ENCODE peak calls at places on chromosomes 5 and 9, in seven cellular contexts. D, Z, E, F, A, T and C are unnamed samples.

GRCh38 chr5:97182571-97183099 is 412 bp downstream of the RIOK2 start:
- DNase-seq in E (no peak), A (peak; percentile 64), D (no peak), F (peak; percentile 14), T (no peak), Z (peak; percentile 59), C (no peak)

GRCh38 chr5:139808481-139809330 is 13.1 kb downstream of the PSD2 start:
- DNase-seq in Z (peak; percentile 26), D (no peak), A (peak; percentile 50), F (peak; percentile 57), E (peak; percentile 75), T (peak; percentile 33), C (no peak)

GRCh38 chr5:16051246-16051645 is 128.3 kb downstream of the MARCHF11 start:
- DNase-seq in E (no peak), F (no peak), Z (peak; percentile 74), D (no peak), T (no peak), A (peak; percentile 24), C (no peak)

GRCh38 chr9:120640380-120640779 is 60.4 kb upstream of the CDK5RAP2 start:
- DNase-seq in Z (no peak), A (no peak), E (no peak), F (no peak), D (no peak), T (no peak), C (no peak)

GRCh38 chr5:141889282-141889871 is 11.2 kb upstream of the PCDH1 start:
- DNase-seq in Z (no peak), D (no peak), A (peak; percentile 54), F (no peak), T (no peak), E (no peak), C (no peak)

GRCh38 chr5:133367413-133367812 is 244.9 kb downstream of the FSTL4 start:
- DNase-seq in A (no peak), D (no peak), F (no peak), E (no peak), T (no peak), Z (no peak), C (no peak)

GRCh38 chr5:121105921-121106320 is 641.8 kb downstream of the PRR16 start:
- DNase-seq in T (no peak), Z (no peak), F (no peak), E (no peak), A (no peak), D (no peak), C (no peak)

GRCh38 chr5:120463991-120464626 is at the start of gene PRR16:
- DNase-seq in Z (peak; percentile 81), E (peak; percentile 69), F (peak; percentile 46), D (no peak), T (peak; percentile 51), A (peak; percentile 81), C (no peak)

GRCh38 chr9:14271078-14271673 is 42.8 kb downstream of the NFIB start:
- DNase-seq in A (no peak), E (no peak), D (no peak), Z (peak; percentile 55), T (peak; percentile 62), F (no peak), C (no peak)

GRCh38 chr9:33517373-33517772 is 6.7 kb upstream of the ANKRD18B start:
- DNase-seq in D (no peak), A (peak; percentile 77), E (peak; percentile 11), Z (peak; percentile 68), T (no peak), F (no peak), C (no peak)

GRCh38 chr5:61002616-61003015 is 57.6 kb downstream of the NDUFAF2 start:
- DNase-seq in F (no peak), A (no peak), Z (no peak), D (no peak), E (no peak), T (no peak), C (no peak)

GRCh38 chr5:18000744-18001143 is 366.5 kb downstream of the TAF11L14 start:
- DNase-seq in T (no peak), E (no peak), D (no peak), Z (no peak), F (no peak), A (no peak), C (no peak)

GRCh38 chr9:123933801-123934200 is 3.9 kb upstream of the DENND1A start:
- DNase-seq in F (no peak), D (no peak), A (no peak), E (no peak), Z (peak; percentile 13), T (no peak), C (no peak)

GRCh38 chr5:166428264-166428663 is 1863.2 kb upstream of the WWC1 start:
- DNase-seq in T (no peak), E (peak; percentile 8), D (no peak), Z (no peak), F (no peak), A (no peak), C (no peak)

GRCh38 chr5:137580030-137580429 is 80.9 kb upstream of the SPOCK1 start:
- DNase-seq in E (no peak), F (no peak), T (no peak), A (peak; percentile 13), Z (no peak), D (no peak), C (no peak)

GRCh38 chr9:85610074-85610855 is 131.5 kb downstream of the AGTPBP1 start:
- DNase-seq in D (no peak), F (peak; percentile 78), E (peak; percentile 46), A (peak; percentile 80), T (no peak), Z (peak; percentile 76), C (peak; percentile 35)

GRCh38 chr9:87382902-87383301 is 114.8 kb upstream of the DAPK1 start:
- DNase-seq in Z (peak; percentile 55), F (no peak), T (no peak), D (no peak), E (no peak), A (peak; percentile 3), C (no peak)

GRCh38 chr5:93572773-93573626 is 8.0 kb downstream of the NR2F1-AS1 start:
- DNase-seq in E (peak; percentile 79), F (no peak), T (no peak), Z (no peak), D (no peak), A (no peak), C (no peak)

GRCh38 chr5:9430306-9430705 is 115.6 kb downstream of the SEMA5A start:
- DNase-seq in A (no peak), Z (peak; percentile 15), T (no peak), E (no peak), D (no peak), F (no peak), C (no peak)